ENCODE peak calls at places on chromosomes 1 and 21, in five cellular contexts. O is H9, G is midbrain, F is fibroblast of the aortic adventitia, C is T-helper 9 cell. X is an unnamed sample.
A peak's percentile ranks its signal among the peaks of the same experiment; 100 is the strongest.

GRCh38 chr21:44948426-44949120 is 8.7 kb downstream of the SLX9 start:
- DNase-seq in O (no peak), G (no peak), C (no peak), F (no peak), X (no peak)

GRCh38 chr1:176416777-176417176 is 46.2 kb upstream of the PAPPA2 start:
- DNase-seq in F (no peak), G (no peak), C (no peak), O (peak; percentile 36), X (no peak)

GRCh38 chr21:33053986-33054385 is 16.0 kb upstream of the OLIG1 start:
- DNase-seq in O (no peak), C (no peak), G (no peak), F (no peak), X (no peak)

GRCh38 chr1:24415910-24416665 is 486 bp downstream of the NIPAL3 start:
- DNase-seq in G (peak; percentile 26), C (peak; percentile 16), O (no peak), F (peak; percentile 28), X (no peak)

GRCh38 chr1:35923841-35924240 is 7.1 kb upstream of the AGO3 start:
- DNase-seq in O (no peak), F (no peak), G (no peak), C (no peak), X (no peak)

GRCh38 chr1:159012495-159012894 is 2.8 kb downstream of the IFI16 start:
- DNase-seq in O (no peak), C (peak; percentile 12), F (peak; percentile 25), G (no peak), X (peak; percentile 58)

GRCh38 chr1:217493290-217493689 is 137.6 kb downstream of the GPATCH2 start:
- DNase-seq in C (no peak), G (no peak), O (no peak), F (no peak), X (no peak)

GRCh38 chr1:5975133-5975880 is 16.9 kb downstream of the NPHP4 start:
- DNase-seq in G (peak; percentile 55), O (peak; percentile 59), F (peak; percentile 51), C (peak; percentile 34), X (peak; percentile 38)

GRCh38 chr1:119075614-119076013 is 64.8 kb downstream of the WARS2 start:
- DNase-seq in F (peak; percentile 94), C (no peak), G (no peak), O (no peak), X (no peak)

GRCh38 chr21:37509802-37510393 is 143.3 kb downstream of the DYRK1A start:
- DNase-seq in O (no peak), G (no peak), C (no peak), F (peak; percentile 64), X (no peak)

GRCh38 chr1:166920561-166921475 is 44.8 kb upstream of the TADA1 start:
- DNase-seq in F (no peak), G (no peak), C (no peak), O (peak; percentile 71), X (no peak)

GRCh38 chr1:11507309-11507708 is 28.4 kb downstream of the DISP3 start:
- DNase-seq in C (no peak), F (no peak), G (no peak), O (no peak), X (no peak)

GRCh38 chr1:93079685-93080141 is 630 bp downstream of the MTF2 start:
- DNase-seq in O (peak; percentile 49), F (peak; percentile 3), G (peak; percentile 25), C (peak; percentile 4), X (peak; percentile 4)

GRCh38 chr1:223123238-223123976 is 19.6 kb downstream of the TLR5 start:
- DNase-seq in F (peak; percentile 81), C (peak; percentile 59), O (peak; percentile 73), G (peak; percentile 42), X (peak; percentile 65)

GRCh38 chr1:25810341-25811299 is 9.1 kb upstream of the MTFR1L start:
- DNase-seq in C (peak; percentile 80), G (peak; percentile 64), F (peak; percentile 51), O (peak; percentile 86), X (peak; percentile 70)

GRCh38 chr1:51819810-51820209 is 58.7 kb downstream of the NRDC start:
- DNase-seq in O (no peak), F (peak; percentile 11), G (no peak), C (no peak), X (no peak)

GRCh38 chr1:35561297-35561971 is 3.8 kb downstream of the NCDN start:
- DNase-seq in G (no peak), O (no peak), F (no peak), C (no peak), X (no peak)

GRCh38 chr21:17802568-17802967 is 16.6 kb downstream of the C21orf91 start:
- DNase-seq in G (no peak), C (no peak), O (no peak), F (no peak), X (no peak)

GRCh38 chr1:234169161-234169849 is 204.0 kb upstream of the COA6 start:
- DNase-seq in O (no peak), F (no peak), G (no peak), C (no peak), X (no peak)

GRCh38 chr1:25544819-25545218 is 1.4 kb downstream of the LDLRAP1 start:
- DNase-seq in G (peak; percentile 44), C (no peak), F (no peak), O (no peak), X (no peak)

GRCh38 chr1:212106286-212106792 is 70.8 kb downstream of the DTL start:
- DNase-seq in C (no peak), O (no peak), F (no peak), G (no peak), X (no peak)

GRCh38 chr1:2587071-2587859 is 688 bp downstream of the PRXL2B start:
- DNase-seq in F (peak; percentile 19), C (no peak), G (no peak), O (no peak), X (no peak)

GRCh38 chr1:219109424-219110018 is 64.2 kb upstream of the LYPLAL1 start:
- DNase-seq in C (no peak), O (no peak), F (no peak), G (no peak), X (no peak)

GRCh38 chr21:36099000-36099399 is 29.2 kb downstream of the CBR1 start:
- DNase-seq in F (no peak), C (no peak), G (no peak), O (no peak), X (no peak)

GRCh38 chr1:206967096-206967851 is 3.0 kb downstream of the FCAMR start:
- DNase-seq in G (peak; percentile 12), C (no peak), F (peak; percentile 20), O (no peak), X (no peak)

GRCh38 chr1:41683681-41684500 is 199.4 kb upstream of the EDN2 start:
- DNase-seq in O (no peak), F (no peak), C (no peak), G (no peak), X (no peak)

GRCh38 chr1:5514519-5515183 is 477.6 kb downstream of the NPHP4 start:
- DNase-seq in G (peak; percentile 78), C (peak; percentile 69), F (peak; percentile 14), O (peak; percentile 70), X (peak; percentile 37)

GRCh38 chr1:42963378-42964005 is 4.8 kb upstream of the SLC2A1 start:
- DNase-seq in C (no peak), F (peak; percentile 86), O (no peak), G (no peak), X (no peak)